ENCODE peak calls at places on chromosomes 3 and 15, in seven cellular contexts. B is stomach, O is sigmoid colon, T is upper lobe of left lung, Y is esophagus muscularis mucosa, C is transverse colon, L is HepG2. G is an unnamed sample.

GRCh38 chr3:138297059-138297607 is 32.5 kb downstream of the NME9 start:
- DNase-seq in B (no peak), O (no peak), T (no peak), Y (peak), C (no peak), L (no peak), G (no peak)

GRCh38 chr15:82613764-82614163 is 33.4 kb downstream of the CPEB1 start:
- DNase-seq in B (no peak), O (no peak), T (no peak), Y (no peak), C (no peak), L (no peak), G (no peak)

GRCh38 chr3:4588410-4588809 is 95.3 kb downstream of the ITPR1 start:
- DNase-seq in B (no peak), O (peak), T (no peak), Y (no peak), C (no peak), L (no peak), G (no peak)

GRCh38 chr15:95202569-95203349 is 971.4 kb downstream of the MCTP2 start:
- DNase-seq in B (no peak), O (no peak), T (no peak), Y (no peak), C (no peak), L (no peak), G (no peak)

GRCh38 chr3:64224826-64225606 is at the start of gene PRICKLE2:
- DNase-seq in B (peak), O (peak), T (peak), Y (peak), C (peak), L (no peak), G (no peak)

GRCh38 chr15:80732148-80732547 is 37.0 kb downstream of the ABHD17C start:
- DNase-seq in B (no peak), O (no peak), T (no peak), Y (no peak), C (no peak), L (no peak), G (no peak)

GRCh38 chr3:140203510-140203909 is 268.5 kb downstream of the CLSTN2 start:
- DNase-seq in B (no peak), O (no peak), T (no peak), Y (peak), C (no peak), L (no peak), G (no peak)

GRCh38 chr3:6491768-6492167 is 369.1 kb upstream of the GRM7 start:
- DNase-seq in B (no peak), O (no peak), T (no peak), Y (no peak), C (no peak), L (no peak), G (no peak)

GRCh38 chr15:101004986-101005747 is 86.0 kb downstream of the LRRK1 start:
- DNase-seq in B (no peak), O (peak), T (no peak), Y (no peak), C (peak), L (no peak), G (no peak)

GRCh38 chr15:38612159-38612863 is 47.7 kb upstream of the RASGRP1 start:
- DNase-seq in B (no peak), O (no peak), T (no peak), Y (no peak), C (no peak), L (no peak), G (no peak)

GRCh38 chr3:178618197-178618596 is 82.0 kb downstream of the KCNMB2 start:
- DNase-seq in B (no peak), O (no peak), T (no peak), Y (no peak), C (no peak), L (no peak), G (no peak)

GRCh38 chr3:79367066-79367465 is 400.7 kb downstream of the ROBO1 start:
- DNase-seq in B (no peak), O (no peak), T (no peak), Y (no peak), C (no peak), L (no peak), G (no peak)

GRCh38 chr3:71369733-71370391 is 213.7 kb downstream of the FOXP1 start:
- DNase-seq in B (no peak), O (no peak), T (no peak), Y (no peak), C (no peak), L (no peak), G (no peak)

GRCh38 chr3:64151335-64151871 is 73.9 kb downstream of the PRICKLE2 start:
- DNase-seq in B (no peak), O (no peak), T (peak), Y (no peak), C (no peak), L (no peak), G (no peak)

GRCh38 chr3:37968232-37968631 is 22.4 kb upstream of the VILL start:
- DNase-seq in B (no peak), O (no peak), T (no peak), Y (no peak), C (no peak), L (no peak), G (no peak)

GRCh38 chr3:122795674-122795969 is 753 bp downstream of the SLC49A4 start:
- DNase-seq in B (no peak), O (no peak), T (no peak), Y (no peak), C (no peak), L (peak), G (no peak)

GRCh38 chr15:74443100-74443909 is 9.5 kb upstream of the SEMA7A start:
- DNase-seq in B (no peak), O (peak), T (no peak), Y (no peak), C (no peak), L (peak), G (no peak)

GRCh38 chr3:123618768-123619484 is 34.1 kb upstream of the HACD2 start:
- DNase-seq in B (peak), O (peak), T (peak), Y (no peak), C (peak), L (no peak), G (peak)

GRCh38 chr15:35596261-35596660 is 50.3 kb upstream of the DPH6 start:
- DNase-seq in B (no peak), O (no peak), T (no peak), Y (no peak), C (no peak), L (no peak), G (no peak)

GRCh38 chr15:47332481-47332880 is 384.8 kb upstream of the SEMA6D start:
- DNase-seq in B (no peak), O (no peak), T (no peak), Y (no peak), C (no peak), L (no peak), G (no peak)

GRCh38 chr3:68090571-68090970 is 436.2 kb upstream of the SUCLG2 start:
- DNase-seq in B (no peak), O (no peak), T (no peak), Y (no peak), C (no peak), L (no peak), G (no peak)

GRCh38 chr3:68088216-68088615 is 433.8 kb upstream of the SUCLG2 start:
- DNase-seq in B (no peak), O (no peak), T (no peak), Y (no peak), C (no peak), L (no peak), G (no peak)

GRCh38 chr3:68088636-68089035 is 434.2 kb upstream of the SUCLG2 start:
- DNase-seq in B (no peak), O (no peak), T (no peak), Y (no peak), C (no peak), L (no peak), G (no peak)

DNA sequence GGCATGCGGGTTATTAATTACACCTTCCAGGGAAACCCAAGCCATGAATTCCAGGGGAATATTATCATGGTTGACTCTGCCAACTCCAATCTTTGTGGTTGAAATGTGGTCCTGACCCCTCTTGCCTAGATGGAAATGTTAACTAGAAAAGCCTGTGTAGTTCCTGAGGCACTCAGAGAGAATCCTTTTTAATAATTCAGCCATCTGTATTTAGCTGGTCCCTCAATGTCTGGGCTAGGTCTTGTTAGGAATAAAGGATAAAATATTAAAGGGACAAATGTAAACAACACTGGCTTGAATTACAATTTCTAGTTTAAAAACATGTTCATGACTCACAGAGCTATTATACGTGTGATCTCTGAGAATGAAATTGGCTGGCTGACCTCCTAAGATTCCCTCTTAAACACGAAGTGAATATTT is 435.2 kb upstream of the SUCLG2 start:
- DNase-seq in B (no peak), O (no peak), T (no peak), Y (no peak), C (no peak), L (no peak), G (no peak)
- TF ChIP-seq POLR2A in B (no peak), O (no peak), T (no peak), Y (no peak), C (no peak), L (no peak), G (no peak)

DNA sequence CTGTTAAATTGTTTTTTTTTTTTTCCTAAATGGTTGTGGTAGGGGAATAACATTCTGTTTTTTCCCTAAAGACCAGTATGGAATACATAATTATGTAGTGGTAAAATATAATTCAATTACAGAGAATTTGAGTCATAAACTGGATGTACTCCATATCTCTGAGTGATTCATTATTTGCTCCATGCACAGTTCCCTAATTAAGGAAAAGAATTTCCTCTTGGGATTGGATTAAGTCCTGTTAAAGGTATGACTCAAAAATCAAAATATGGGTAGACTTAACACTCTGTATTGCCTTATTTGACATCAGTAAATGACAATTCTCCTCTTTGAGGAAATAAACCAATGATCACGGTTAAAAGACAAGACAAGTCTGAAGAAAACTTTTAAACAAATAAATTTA is 78.0 kb upstream of the KCNH8 start:
- DNase-seq in B (no peak), O (no peak), T (no peak), Y (no peak), C (no peak), L (no peak), G (no peak)
- TF ChIP-seq POLR2AphosphoS5 in B (no peak), O (no peak), T (no peak), Y (no peak), C (no peak), L (no peak), G (no peak)

GRCh38 chr3:16372362-16373269 is 107.6 kb downstream of the OXNAD1 start:
- DNase-seq in B (no peak), O (no peak), T (no peak), Y (no peak), C (no peak), L (no peak), G (no peak)

GRCh38 chr3:16377196-16377595 is 112.2 kb downstream of the OXNAD1 start:
- DNase-seq in B (no peak), O (no peak), T (no peak), Y (no peak), C (no peak), L (no peak), G (no peak)

GRCh38 chr3:16373270-16373785 is 108.3 kb downstream of the OXNAD1 start:
- DNase-seq in B (no peak), O (no peak), T (no peak), Y (no peak), C (no peak), L (no peak), G (no peak)

GRCh38 chr3:16375891-16376290 is 110.9 kb downstream of the OXNAD1 start:
- DNase-seq in B (no peak), O (no peak), T (no peak), Y (no peak), C (no peak), L (no peak), G (no peak)

GRCh38 chr3:16374047-16375019 is 109.3 kb downstream of the OXNAD1 start:
- DNase-seq in B (no peak), O (no peak), T (peak), Y (no peak), C (no peak), L (no peak), G (no peak)
- H3K4me3 ChIP-seq in B (no peak), O (no peak), T (no peak), Y (no peak), C (no peak), L (no peak), G (no peak)

GRCh38 chr3:171286580-171287249 is 173.5 kb downstream of the TNIK start:
- DNase-seq in B (no peak), O (no peak), T (no peak), Y (no peak), C (no peak), L (peak), G (peak)

GRCh38 chr3:171282041-171282440 is 178.2 kb downstream of the TNIK start:
- DNase-seq in B (no peak), O (no peak), T (no peak), Y (no peak), C (no peak), L (no peak), G (no peak)

GRCh38 chr3:171283248-171284222 is 176.7 kb downstream of the TNIK start:
- DNase-seq in B (no peak), O (peak), T (no peak), Y (no peak), C (no peak), L (no peak), G (no peak)

GRCh38 chr3:171285287-171285686 is 174.9 kb downstream of the TNIK start:
- DNase-seq in B (no peak), O (no peak), T (no peak), Y (no peak), C (no peak), L (no peak), G (no peak)

DNA sequence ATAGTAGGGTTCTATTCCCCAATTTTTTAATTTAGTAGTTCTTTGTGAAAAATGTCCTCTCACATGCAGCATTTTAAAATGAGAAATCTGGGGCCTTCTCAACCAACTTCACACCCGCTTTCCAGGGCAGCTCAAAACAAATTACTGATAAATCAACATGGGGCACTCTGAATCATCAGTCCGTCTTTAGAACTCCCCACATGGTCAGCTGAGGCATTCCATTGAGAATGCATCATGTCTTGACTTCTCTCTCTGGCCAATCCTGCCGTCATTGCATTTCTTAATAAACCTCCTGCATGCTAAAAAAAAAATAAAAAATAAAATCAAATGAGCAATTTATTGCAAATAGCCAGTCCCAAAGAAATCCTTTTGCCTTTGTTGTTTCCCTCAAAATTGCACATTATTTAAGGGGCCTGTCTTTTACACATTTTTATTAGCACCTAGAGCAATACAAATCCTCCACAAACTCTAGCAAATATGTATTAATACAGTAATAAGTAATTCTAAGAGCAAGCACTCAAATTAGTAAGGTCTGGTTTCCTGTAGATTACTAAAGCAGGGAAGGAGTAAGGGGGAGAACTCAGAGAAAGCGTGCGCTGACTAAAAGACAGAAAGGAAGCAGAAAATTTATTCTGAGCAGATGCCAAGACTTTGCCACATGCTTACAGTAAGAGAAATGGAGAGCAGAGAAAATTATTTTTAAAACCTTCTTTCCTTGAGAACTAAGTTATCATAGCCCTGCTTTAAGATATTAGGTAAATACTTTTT is 175.7 kb downstream of the TNIK start:
- DNase-seq in B (no peak), O (peak), T (no peak), Y (no peak), C (no peak), L (no peak), G (no peak)
- TF ChIP-seq POLR2A in B (no peak), O (no peak), T (no peak), Y (no peak), C (no peak), L (no peak), G (no peak)

DNA sequence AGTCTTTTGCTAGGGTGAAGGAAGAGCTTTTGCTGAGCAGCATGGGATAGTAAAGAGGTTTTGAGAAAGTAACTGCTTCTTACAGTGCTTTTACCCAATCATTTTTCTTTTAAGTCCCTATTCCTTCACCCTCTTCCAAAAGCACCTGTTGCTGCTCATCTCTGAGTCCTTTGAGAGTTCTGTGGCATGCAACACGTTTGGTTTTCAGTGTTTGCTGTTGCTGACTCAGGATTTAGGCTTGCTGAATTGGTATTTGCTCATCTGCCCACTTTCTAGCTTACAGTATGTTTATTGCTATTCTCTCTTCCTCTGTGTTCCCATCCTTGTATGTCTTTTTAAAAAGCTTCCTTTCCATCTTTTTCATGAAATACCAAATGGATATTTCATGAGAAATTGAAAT is 55.9 kb upstream of the THRB start:
- DNase-seq in B (no peak), O (no peak), T (no peak), Y (no peak), C (no peak), L (no peak), G (no peak)
- TF ChIP-seq POLR2AphosphoS5 in B (no peak), O (no peak), T (no peak), Y (no peak), C (no peak), L (no peak), G (no peak)

G was measured in prostate gland.